ENCODE peak calls at places on chromosomes 7 and 10, in eight cellular contexts. M, P, E, I, A, C, Y and S are unnamed samples.

GRCh38 chr7:121328508-121329459 is at the start of gene WNT16:
- DNase-seq in M (peak), P (peak), E (no peak), I (no peak), A (no peak), C (no peak), Y (peak), S (peak)

GRCh38 chr7:50069613-50070012 is 23.4 kb downstream of the ZPBP start:
- DNase-seq in M (peak), P (no peak), E (no peak), I (no peak), A (no peak), C (no peak), Y (no peak), S (peak)

GRCh38 chr7:33933611-33934281 is 28.4 kb downstream of the BMPER start:
- DNase-seq in M (peak), P (no peak), E (no peak), I (no peak), A (peak), C (peak), Y (peak), S (no peak)

GRCh38 chr7:46811529-46811928 is 770.4 kb downstream of the TNS3 start:
- DNase-seq in M (peak), P (no peak), E (no peak), I (no peak), A (no peak), C (no peak), Y (peak), S (no peak)

GRCh38 chr10:21047096-21047495 is 150.0 kb upstream of the NEBL start:
- DNase-seq in M (no peak), P (no peak), E (no peak), I (no peak), A (no peak), C (no peak), Y (no peak), S (no peak)

GRCh38 chr7:150368884-150369739 is 490 bp downstream of the REPIN1 start:
- DNase-seq in M (peak), P (no peak), E (no peak), I (peak), A (peak), C (no peak), Y (peak), S (peak)

GRCh38 chr10:114538544-114538906 is 119.5 kb downstream of the ABLIM1 start:
- DNase-seq in M (no peak), P (no peak), E (no peak), I (peak), A (no peak), C (no peak), Y (no peak), S (no peak)

GRCh38 chr7:7977774-7978173 is 9.2 kb downstream of the GLCCI1 start:
- DNase-seq in M (no peak), P (no peak), E (no peak), I (no peak), A (no peak), C (no peak), Y (no peak), S (no peak)

GRCh38 chr10:132141526-132142395 is 45.0 kb upstream of the DPYSL4 start:
- DNase-seq in M (no peak), P (no peak), E (no peak), I (no peak), A (no peak), C (no peak), Y (no peak), S (no peak)

GRCh38 chr10:67818323-67818722 is 19.7 kb downstream of the DNAJC12 start:
- DNase-seq in M (peak), P (no peak), E (peak), I (no peak), A (no peak), C (no peak), Y (no peak), S (no peak)

GRCh38 chr7:158447206-158448171 is 140.1 kb downstream of the PTPRN2 start:
- DNase-seq in M (no peak), P (no peak), E (no peak), I (no peak), A (no peak), C (no peak), Y (no peak), S (no peak)

GRCh38 chr7:75887669-75888369 is 9.0 kb downstream of the RHBDD2 start:
- DNase-seq in M (no peak), P (no peak), E (no peak), I (no peak), A (no peak), C (no peak), Y (no peak), S (no peak)

GRCh38 chr10:110483633-110484032 is 14.1 kb upstream of the DUSP5 start:
- DNase-seq in M (no peak), P (no peak), E (no peak), I (no peak), A (no peak), C (no peak), Y (no peak), S (no peak)

GRCh38 chr7:18151419-18151818 is 123.8 kb upstream of the PRPS1L1 start:
- DNase-seq in M (no peak), P (no peak), E (no peak), I (no peak), A (peak), C (peak), Y (no peak), S (no peak)

GRCh38 chr7:93715234-93715633 is 140.7 kb upstream of the CALCR start:
- DNase-seq in M (peak), P (no peak), E (no peak), I (peak), A (peak), C (peak), Y (peak), S (peak)

GRCh38 chr10:101493249-101493648 is 94.8 kb downstream of the POLL start:
- DNase-seq in M (no peak), P (no peak), E (no peak), I (no peak), A (no peak), C (no peak), Y (no peak), S (no peak)

GRCh38 chr7:16078076-16078952 is 343.0 kb downstream of the CRPPA start:
- DNase-seq in M (peak), P (peak), E (peak), I (no peak), A (peak), C (peak), Y (no peak), S (peak)

GRCh38 chr10:75197066-75197465 is 13.5 kb upstream of the VDAC2 start:
- DNase-seq in M (no peak), P (no peak), E (no peak), I (no peak), A (no peak), C (no peak), Y (no peak), S (no peak)

GRCh38 chr10:114083040-114083439 is 39.4 kb downstream of the ADRB1 start:
- DNase-seq in M (no peak), P (no peak), E (no peak), I (no peak), A (no peak), C (no peak), Y (no peak), S (no peak)

GRCh38 chr10:91700788-91701444 is 68.0 kb upstream of the PPP1R3C start:
- DNase-seq in M (no peak), P (no peak), E (no peak), I (no peak), A (peak), C (no peak), Y (no peak), S (no peak)

GRCh38 chr7:158821173-158822021 is 7.9 kb downstream of the ESYT2 start:
- DNase-seq in M (peak), P (no peak), E (no peak), I (no peak), A (no peak), C (no peak), Y (peak), S (no peak)

GRCh38 chr7:133796778-133797177 is 330.4 kb upstream of the LRGUK start:
- DNase-seq in M (no peak), P (no peak), E (no peak), I (no peak), A (no peak), C (peak), Y (no peak), S (no peak)

GRCh38 chr7:90951986-90952648 is 312.1 kb upstream of the FZD1 start:
- DNase-seq in M (no peak), P (no peak), E (no peak), I (no peak), A (no peak), C (no peak), Y (no peak), S (no peak)

GRCh38 chr7:83153419-83153818 is 9.3 kb downstream of the PCLO start:
- DNase-seq in M (no peak), P (no peak), E (no peak), I (no peak), A (no peak), C (no peak), Y (no peak), S (no peak)

GRCh38 chr7:135211179-135211945 is at the start of gene WDR91:
- DNase-seq in M (peak), P (peak), E (peak), I (peak), A (peak), C (peak), Y (peak), S (peak)

GRCh38 chr10:15571570-15571969 is 148.2 kb downstream of the ITGA8 start:
- DNase-seq in M (peak), P (peak), E (no peak), I (no peak), A (no peak), C (no peak), Y (no peak), S (no peak)

GRCh38 chr7:139118803-139119485 is 9.4 kb upstream of the ZC3HAV1 start:
- DNase-seq in M (peak), P (no peak), E (no peak), I (no peak), A (no peak), C (no peak), Y (no peak), S (peak)

GRCh38 chr10:31599626-31600504 is 280.8 kb downstream of the ZEB1 start:
- DNase-seq in M (no peak), P (no peak), E (no peak), I (no peak), A (no peak), C (peak), Y (no peak), S (no peak)

GRCh38 chr7:88795553-88795952 is at the start of gene TEX47:
- DNase-seq in M (no peak), P (no peak), E (no peak), I (no peak), A (no peak), C (no peak), Y (no peak), S (no peak)

GRCh38 chr10:120394446-120394845 is 62.6 kb upstream of the PLPP4 start:
- DNase-seq in M (no peak), P (no peak), E (no peak), I (no peak), A (no peak), C (no peak), Y (no peak), S (no peak)

GRCh38 chr10:92550924-92551323 is 23.0 kb downstream of the IDE start:
- DNase-seq in M (no peak), P (no peak), E (no peak), I (no peak), A (peak), C (no peak), Y (no peak), S (no peak)

GRCh38 chr10:78473016-78473415 is 439.4 kb downstream of the RPS24 start:
- DNase-seq in M (no peak), P (no peak), E (no peak), I (no peak), A (no peak), C (no peak), Y (no peak), S (peak)

GRCh38 chr10:67697646-67698245 is 1.8 kb upstream of the CTNNA3 start:
- DNase-seq in M (no peak), P (peak), E (peak), I (no peak), A (peak), C (peak), Y (peak), S (peak)

GRCh38 chr10:79139124-79139835 is 70.5 kb downstream of the ZMIZ1 start:
- DNase-seq in M (peak), P (no peak), E (no peak), I (no peak), A (no peak), C (no peak), Y (peak), S (no peak)

GRCh38 chr7:102289051-102289450 is 2.4 kb downstream of the SH2B2 start:
- DNase-seq in M (peak), P (no peak), E (no peak), I (no peak), A (no peak), C (no peak), Y (no peak), S (no peak)

GRCh38 chr7:30396379-30396778 is 82.2 kb downstream of the NOD1 start:
- DNase-seq in M (no peak), P (no peak), E (no peak), I (no peak), A (peak), C (no peak), Y (no peak), S (no peak)

GRCh38 chr10:87636313-87636915 is 23.3 kb upstream of the PAPSS2 start:
- DNase-seq in M (no peak), P (no peak), E (no peak), I (no peak), A (no peak), C (no peak), Y (no peak), S (no peak)

GRCh38 chr7:74479961-74480829 is 26.5 kb downstream of the GTF2IRD1 start:
- DNase-seq in M (peak), P (peak), E (peak), I (no peak), A (no peak), C (no peak), Y (peak), S (peak)

GRCh38 chr10:112585960-112586359 is 138.9 kb downstream of the VTI1A start:
- DNase-seq in M (no peak), P (no peak), E (no peak), I (no peak), A (no peak), C (no peak), Y (no peak), S (no peak)

GRCh38 chr10:78778446-78779338 is 290.1 kb upstream of the ZMIZ1 start:
- DNase-seq in M (no peak), P (no peak), E (no peak), I (no peak), A (no peak), C (no peak), Y (no peak), S (no peak)